ENCODE peak calls at places on chromosomes 1 and 21, in six cellular contexts. G is endothelial cell of umbilical vein, Z is fibroblast of lung, T is mammary epithelial cell, V is GM23338, Y is keratinocyte. J is an unnamed sample. For H3K4me1, the result is how much of the 10 kb centered on the place peaks cover.

GRCh38 chr1:236185687-236186086 is 43.3 kb downstream of the GPR137B start:
- DNase-seq in G (no peak), Z (no peak), T (no peak), V (no peak), Y (no peak), J (no peak)

GRCh38 chr1:230313453-230314141 is 112.5 kb downstream of the PGBD5 start:
- DNase-seq in G (no peak), Z (no peak), T (no peak), V (no peak), Y (no peak), J (no peak)

GRCh38 chr21:40471103-40471502 is 375.9 kb downstream of the DSCAM start:
- DNase-seq in G (no peak), Z (peak), T (no peak), V (no peak), Y (no peak), J (peak)

GRCh38 chr1:68551459-68551858 is 54.6 kb upstream of the DEPDC1 start:
- DNase-seq in G (peak), Z (peak), T (peak), V (no peak), Y (no peak), J (no peak)

GRCh38 chr1:8706995-8707396 is 110.4 kb downstream of the RERE start:
- DNase-seq in G (no peak), Z (peak), T (no peak), V (peak), Y (no peak), J (no peak)

GRCh38 chr1:248695451-248696132 is 7.0 kb downstream of the OR14I1 start:
- DNase-seq in G (no peak), Z (no peak), T (no peak), V (no peak), Y (no peak), J (no peak)

GRCh38 chr1:194629011-194629410 is 1442.6 kb upstream of the B3GALT2 start:
- DNase-seq in G (no peak), Z (peak), T (peak), V (no peak), Y (no peak), J (no peak)

GRCh38 chr1:235866207-235866912 is at the start of gene LYST:
- DNase-seq in G (peak), Z (peak), T (peak), V (peak), Y (no peak), J (peak)

GRCh38 chr21:41369915-41370839 is 8.3 kb downstream of the MX2 start:
- DNase-seq in G (no peak), Z (no peak), T (no peak), V (peak), Y (no peak), J (no peak)

GRCh38 chr1:60037061-60037460 is 36.5 kb downstream of the C1orf87 start:
- DNase-seq in G (no peak), Z (no peak), T (no peak), V (no peak), Y (no peak), J (no peak)

GRCh38 chr1:167683226-167683625 is 38.6 kb upstream of the MPZL1 start:
- DNase-seq in G (no peak), Z (no peak), T (peak), V (no peak), Y (no peak), J (no peak)

GRCh38 chr1:230976825-230977747 is 1.6 kb downstream of the TTC13 start:
- DNase-seq in G (peak), Z (no peak), T (no peak), V (no peak), Y (no peak), J (peak)

GRCh38 chr1:162168935-162169545 is 99.5 kb downstream of the NOS1AP start:
- DNase-seq in G (no peak), Z (peak), T (no peak), V (no peak), Y (no peak), J (no peak)

GRCh38 chr1:117653732-117654484 is 48.1 kb downstream of the TENT5C start:
- DNase-seq in G (peak), Z (no peak), T (no peak), V (no peak), Y (no peak), J (peak)

GRCh38 chr1:115453666-115454065 is 115.6 kb upstream of the NGF start:
- DNase-seq in G (no peak), Z (no peak), T (no peak), V (no peak), Y (no peak), J (no peak)

GRCh38 chr21:36430841-36431240 is 45.6 kb downstream of the CHAF1B start:
- DNase-seq in G (peak), Z (peak), T (peak), V (no peak), Y (no peak), J (no peak)

GRCh38 chr21:17414766-17415165 is 98.1 kb upstream of the CXADR start:
- DNase-seq in G (no peak), Z (no peak), T (no peak), V (peak), Y (no peak), J (no peak)

GRCh38 chr1:184649500-184649899 is 105.2 kb downstream of the EDEM3 start:
- DNase-seq in G (no peak), Z (peak), T (no peak), V (no peak), Y (no peak), J (peak)

GRCh38 chr1:170680428-170680827 is 16.5 kb downstream of the PRRX1 start:
- DNase-seq in G (no peak), Z (peak), T (no peak), V (no peak), Y (no peak), J (no peak)

GRCh38 chr1:210332233-210332632 is 3.5 kb downstream of the HHAT start:
- DNase-seq in G (no peak), Z (no peak), T (no peak), V (no peak), Y (no peak), J (peak)

GRCh38 chr1:111141803-111142202 is 1.8 kb downstream of the CEPT1 start:
- DNase-seq in G (no peak), Z (no peak), T (peak), V (no peak), Y (no peak), J (no peak)

DNA sequence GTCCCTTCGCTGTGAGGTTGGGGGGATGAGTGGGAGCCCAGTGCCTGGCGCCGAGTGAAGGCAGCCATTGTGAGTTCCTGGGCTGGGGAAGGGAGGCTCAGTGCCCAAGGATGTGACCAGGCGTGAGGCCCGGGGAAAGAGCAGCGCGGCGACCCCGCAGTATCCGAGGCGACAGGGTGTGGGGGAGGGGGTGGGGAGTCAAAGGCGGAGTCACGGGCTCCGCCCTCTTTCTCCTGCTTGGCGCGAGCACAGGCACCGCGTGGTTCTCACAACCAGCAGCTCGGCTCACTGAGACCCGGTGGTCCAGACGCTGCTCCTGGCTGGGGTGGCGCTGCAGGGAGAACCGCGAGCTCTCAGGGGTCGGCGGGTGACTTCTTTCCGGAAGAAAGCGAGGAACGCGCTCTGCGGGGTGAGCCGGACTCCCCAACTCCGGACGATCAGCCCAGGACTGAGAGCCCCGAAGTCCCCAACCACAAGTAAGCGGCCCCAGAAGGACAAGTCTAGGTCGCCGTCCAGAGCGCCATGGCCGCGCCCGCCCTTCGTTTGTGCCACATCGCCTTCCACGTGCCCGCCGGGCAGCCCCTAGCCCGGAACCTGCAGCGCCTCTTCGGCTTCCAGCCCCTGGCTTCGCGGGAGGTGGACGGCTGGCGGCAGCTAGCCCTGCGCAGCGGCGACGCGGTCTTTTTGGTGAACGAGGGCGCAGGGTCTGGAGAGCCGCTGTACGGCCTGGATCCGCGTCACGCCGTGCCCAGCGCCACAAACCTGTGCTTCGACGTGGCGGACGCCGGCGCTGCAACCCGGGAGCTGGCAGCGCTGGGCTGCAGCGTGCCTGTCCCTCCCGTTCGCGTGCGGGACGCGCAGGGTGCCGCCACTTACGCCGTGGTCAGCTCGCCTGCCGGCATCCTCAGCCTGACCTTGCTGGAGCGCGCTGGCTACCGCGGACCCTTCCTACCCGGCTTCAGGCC is at the start of gene HPDL:
- DNase-seq in G (peak), Z (peak), T (no peak), V (peak), Y (no peak), J (peak)
- H2AFZ ChIP-seq in G (peak), Z (peak), T (peak), V (no peak), Y (peak), J (peak)

GRCh38 chr21:28790335-28790734 is 202.3 kb downstream of the LTN1 start:
- DNase-seq in G (no peak), Z (no peak), T (no peak), V (no peak), Y (no peak), J (no peak)

GRCh38 chr21:28791595-28792282 is 200.9 kb downstream of the LTN1 start:
- DNase-seq in G (no peak), Z (no peak), T (no peak), V (no peak), Y (no peak), J (no peak)

GRCh38 chr21:28795251-28795650 is 197.4 kb downstream of the LTN1 start:
- DNase-seq in G (no peak), Z (no peak), T (no peak), V (no peak), Y (no peak), J (no peak)

GRCh38 chr21:28793043-28793442 is 199.6 kb downstream of the LTN1 start:
- DNase-seq in G (no peak), Z (peak), T (no peak), V (peak), Y (no peak), J (no peak)

GRCh38 chr21:28794341-28794970 is 198.2 kb downstream of the LTN1 start:
- DNase-seq in G (peak), Z (no peak), T (no peak), V (no peak), Y (no peak), J (no peak)
- TF ChIP-seq CTCF in G (no peak), Z (no peak), T (no peak), V (no peak), Y (no peak), J (no peak)

DNA sequence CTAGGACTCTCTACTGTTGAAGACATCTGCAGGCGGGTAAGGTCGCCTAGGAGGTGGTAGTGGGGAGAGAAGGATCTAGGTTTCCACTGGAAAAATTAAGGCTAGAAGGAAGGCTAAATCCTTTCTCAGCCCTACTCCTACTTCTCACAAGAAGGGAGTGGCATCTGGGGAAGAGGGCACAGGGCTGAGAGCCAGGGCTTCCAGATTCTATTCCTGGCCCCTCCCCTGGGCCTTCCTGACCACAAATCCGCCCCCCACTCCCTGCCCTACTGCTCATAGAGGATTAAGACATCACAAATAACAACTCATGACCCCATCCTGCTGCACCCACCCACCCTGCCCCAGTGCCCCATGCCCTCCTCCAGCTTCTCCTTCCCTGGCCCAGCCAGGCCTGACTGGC is 2.5 kb downstream of the PHLDA3 start:
- DNase-seq in G (no peak), Z (peak), T (peak), V (no peak), Y (no peak), J (no peak)
- H3K4me1 ChIP-seq in G (under half), Z (under half), T (half or more), V (under half), Y (under half), J (under half)

GRCh38 chr21:42880352-42880751 is 1.0 kb upstream of the WDR4 start:
- DNase-seq in G (no peak), Z (no peak), T (no peak), V (no peak), Y (no peak), J (no peak)
- H2AFZ ChIP-seq in G (no peak), Z (no peak), T (peak), V (no peak), Y (no peak), J (peak)

DNA sequence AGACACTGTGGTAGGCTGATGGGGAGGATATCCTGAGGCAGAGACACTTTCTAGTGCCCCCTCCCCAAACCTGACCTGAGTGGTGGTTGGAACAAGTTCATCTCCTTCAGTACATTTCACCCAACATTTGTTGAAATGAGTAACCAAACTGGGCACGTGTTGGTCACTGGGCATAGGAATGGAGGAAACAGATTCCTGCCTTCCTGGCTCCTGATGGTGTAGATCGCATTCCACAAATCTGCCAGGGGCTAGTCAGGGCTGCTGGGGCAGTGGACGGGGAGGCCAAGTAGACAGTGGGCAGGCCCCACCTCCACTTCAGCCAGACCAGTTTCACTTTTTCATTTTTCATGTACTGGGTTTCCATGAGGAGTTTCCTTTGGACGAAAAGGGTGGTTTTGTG is 16.5 kb upstream of the ALX3 start:
- DNase-seq in G (no peak), Z (no peak), T (no peak), V (no peak), Y (no peak), J (no peak)
- TF ChIP-seq CTCF in G (no peak), Z (no peak), T (no peak), V (no peak), Y (no peak), J (no peak)

DNA sequence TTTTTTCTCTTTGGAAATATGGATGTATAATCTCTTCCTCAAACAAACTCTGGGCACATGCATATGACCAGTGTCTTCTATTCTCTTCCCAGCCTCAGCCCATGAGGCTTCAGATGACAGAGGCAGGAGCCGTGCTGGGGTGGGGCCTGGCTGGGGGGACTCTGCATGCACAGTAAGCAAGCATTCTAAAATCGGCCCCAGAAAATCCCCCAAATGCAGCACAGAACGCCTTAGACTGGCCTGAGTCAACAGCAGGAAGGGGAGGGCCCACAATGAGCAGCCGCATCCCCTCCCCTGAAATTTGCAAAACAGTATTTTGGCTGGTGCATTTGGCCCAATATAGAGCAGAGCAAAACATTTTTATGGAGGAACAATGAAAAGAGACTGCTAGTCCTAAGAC is 47.8 kb downstream of the ITPKB start:
- DNase-seq in G (peak), Z (no peak), T (no peak), V (no peak), Y (no peak), J (no peak)
- H3K4me1 ChIP-seq in G (under half), Z (under half), T (under half), V (under half), Y (under half), J (under half)

GRCh38 chr1:33634143-33634542 is 161.7 kb downstream of the ZSCAN20 start:
- DNase-seq in G (no peak), Z (no peak), T (no peak), V (no peak), Y (no peak), J (no peak)

GRCh38 chr1:33636209-33636608 is 163.8 kb downstream of the ZSCAN20 start:
- DNase-seq in G (no peak), Z (no peak), T (no peak), V (no peak), Y (no peak), J (no peak)

GRCh38 chr1:33635336-33636012 is 163.0 kb downstream of the ZSCAN20 start:
- DNase-seq in G (no peak), Z (no peak), T (no peak), V (peak), Y (no peak), J (no peak)

GRCh38 chr1:33633019-33633801 is 160.8 kb downstream of the ZSCAN20 start:
- DNase-seq in G (peak), Z (peak), T (peak), V (peak), Y (peak), J (peak)

GRCh38 chr1:33634806-33635205 is 162.4 kb downstream of the ZSCAN20 start:
- DNase-seq in G (peak), Z (peak), T (no peak), V (peak), Y (no peak), J (peak)
- H2AFZ ChIP-seq in G (no peak), Z (no peak), T (no peak), V (no peak), Y (no peak), J (no peak)

GRCh38 chr1:6444377-6444776 is 19.8 kb downstream of the ESPN start:
- DNase-seq in G (no peak), Z (no peak), T (no peak), V (no peak), Y (no peak), J (no peak)

GRCh38 chr1:6443339-6444115 is 19.0 kb downstream of the ESPN start:
- DNase-seq in G (no peak), Z (no peak), T (no peak), V (no peak), Y (no peak), J (no peak)

GRCh38 chr1:6438047-6438525 is 13.5 kb downstream of the ESPN start:
- DNase-seq in G (peak), Z (peak), T (peak), V (peak), Y (no peak), J (peak)

GRCh38 chr1:6441586-6441985 is 17.0 kb downstream of the ESPN start:
- DNase-seq in G (no peak), Z (no peak), T (no peak), V (no peak), Y (no peak), J (no peak)

GRCh38 chr1:6440198-6441126 is 15.9 kb downstream of the ESPN start:
- DNase-seq in G (no peak), Z (peak), T (peak), V (peak), Y (no peak), J (peak)
- TF ChIP-seq CTCF in G (peak), Z (no peak), T (no peak), V (peak), Y (no peak), J (peak)

J was measured in MM.1S.